ENCODE peak calls at places on chromosomes 13 and 19, in eight cellular contexts. One of them, this sample, is unnamed.
A peak's percentile ranks its signal among the peaks of the same experiment; 100 is the strongest.

GRCh38 chr19:7366701-7367420 is 18.1 kb downstream of the ARHGEF18 start:
- DNase-seq in GM12878: no peak
- DNase-seq in K562: peak; percentile 58
- DNase-seq in HepG2: peak; percentile 16
- DNase-seq in HCT116: peak; percentile 62
- DNase-seq in endothelial cell of umbilical vein: peak; percentile 32
- DNase-seq in A549: peak; percentile 41
- DNase-seq in H1: no peak
- DNase-seq in this sample: peak; percentile 71

GRCh38 chr13:91126806-91127205 is 220.7 kb upstream of the MIR17HG start:
- DNase-seq in endothelial cell of umbilical vein: no peak
- DNase-seq in GM12878: no peak
- DNase-seq in HepG2: no peak
- DNase-seq in K562: no peak
- DNase-seq in HCT116: no peak
- DNase-seq in A549: no peak
- DNase-seq in H1: no peak
- DNase-seq in this sample: no peak

GRCh38 chr19:13920940-13921744 is 15.1 kb downstream of the CC2D1A start:
- DNase-seq in endothelial cell of umbilical vein: peak; percentile 34
- DNase-seq in GM12878: peak; percentile 25
- DNase-seq in HepG2: peak; percentile 57
- DNase-seq in HCT116: peak; percentile 39
- DNase-seq in K562: peak; percentile 80
- DNase-seq in H1: no peak
- DNase-seq in A549: peak; percentile 28
- DNase-seq in this sample: peak; percentile 80

GRCh38 chr19:58428617-58429016 is 11.3 kb downstream of the ZNF132 start:
- DNase-seq in K562: no peak
- DNase-seq in endothelial cell of umbilical vein: no peak
- DNase-seq in A549: no peak
- DNase-seq in GM12878: no peak
- DNase-seq in HepG2: no peak
- DNase-seq in H1: no peak
- DNase-seq in HCT116: no peak
- DNase-seq in this sample: no peak

GRCh38 chr19:13095934-13096890 is 6.4 kb downstream of the LYL1 start:
- DNase-seq in endothelial cell of umbilical vein: peak; percentile 45
- DNase-seq in GM12878: no peak
- DNase-seq in K562: peak; percentile 90
- DNase-seq in A549: peak; percentile 30
- DNase-seq in HepG2: peak; percentile 67
- DNase-seq in HCT116: no peak
- DNase-seq in H1: no peak
- DNase-seq in this sample: peak; percentile 86

GRCh38 chr19:42295831-42296525 is 6.0 kb upstream of the PRR19 start:
- DNase-seq in HCT116: peak; percentile 61
- DNase-seq in A549: peak; percentile 93
- DNase-seq in endothelial cell of umbilical vein: peak; percentile 72
- DNase-seq in H1: peak; percentile 65
- DNase-seq in HepG2: peak; percentile 74
- DNase-seq in GM12878: peak; percentile 41
- DNase-seq in K562: peak; percentile 77
- DNase-seq in this sample: peak; percentile 58

GRCh38 chr13:72126424-72126823 is 259.4 kb upstream of the DACH1 start:
- DNase-seq in HCT116: no peak
- DNase-seq in A549: no peak
- DNase-seq in H1: no peak
- DNase-seq in endothelial cell of umbilical vein: peak; percentile 59
- DNase-seq in HepG2: no peak
- DNase-seq in GM12878: no peak
- DNase-seq in K562: no peak
- DNase-seq in this sample: no peak

GRCh38 chr13:20118268-20119140 is 42.3 kb downstream of the GJA3 start:
- DNase-seq in A549: peak; percentile 21
- DNase-seq in endothelial cell of umbilical vein: peak; percentile 39
- DNase-seq in K562: peak; percentile 72
- DNase-seq in HepG2: no peak
- DNase-seq in GM12878: no peak
- DNase-seq in H1: no peak
- DNase-seq in HCT116: no peak
- DNase-seq in this sample: no peak

GRCh38 chr13:50740052-50740741 is 103.3 kb downstream of the DLEU7 start:
- DNase-seq in endothelial cell of umbilical vein: no peak
- DNase-seq in A549: no peak
- DNase-seq in HepG2: no peak
- DNase-seq in GM12878: no peak
- DNase-seq in H1: no peak
- DNase-seq in K562: no peak
- DNase-seq in HCT116: no peak
- DNase-seq in this sample: no peak

DNA sequence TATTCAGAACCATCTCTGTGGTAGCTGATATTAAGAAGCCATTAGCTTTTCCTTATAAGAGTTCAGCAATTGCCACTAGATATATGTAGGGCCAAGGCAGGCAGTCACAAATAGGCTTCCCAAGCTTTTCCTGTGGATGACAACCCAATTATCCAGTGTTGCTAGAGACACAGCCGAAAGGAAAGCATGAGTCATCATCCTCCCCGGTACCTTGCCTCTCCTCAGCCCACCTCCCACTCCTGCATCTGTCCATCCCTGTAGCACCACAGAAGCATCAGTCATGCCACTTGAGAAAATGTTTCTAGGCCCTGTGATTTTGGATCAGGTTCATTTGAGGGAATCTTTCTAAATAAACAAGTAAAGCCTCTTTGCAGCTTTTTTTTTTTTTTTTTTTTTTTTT is 204.3 kb downstream of the DNAJC15 start:
- DNase-seq in H1: no peak
- DNase-seq in endothelial cell of umbilical vein: peak; percentile 19
- DNase-seq in GM12878: no peak
- DNase-seq in HCT116: no peak
- DNase-seq in K562: no peak
- DNase-seq in A549: no peak
- DNase-seq in HepG2: no peak
- DNase-seq in this sample: no peak
- TF ChIP-seq MAX in H1: no peak
- TF ChIP-seq MAX in endothelial cell of umbilical vein: no peak
- TF ChIP-seq MAX in GM12878: no peak
- TF ChIP-seq MAX in HCT116: no peak
- TF ChIP-seq MAX in K562: no peak
- TF ChIP-seq MAX in A549: no peak
- TF ChIP-seq MAX in HepG2: no peak
- TF ChIP-seq MAX in this sample: no peak

DNA sequence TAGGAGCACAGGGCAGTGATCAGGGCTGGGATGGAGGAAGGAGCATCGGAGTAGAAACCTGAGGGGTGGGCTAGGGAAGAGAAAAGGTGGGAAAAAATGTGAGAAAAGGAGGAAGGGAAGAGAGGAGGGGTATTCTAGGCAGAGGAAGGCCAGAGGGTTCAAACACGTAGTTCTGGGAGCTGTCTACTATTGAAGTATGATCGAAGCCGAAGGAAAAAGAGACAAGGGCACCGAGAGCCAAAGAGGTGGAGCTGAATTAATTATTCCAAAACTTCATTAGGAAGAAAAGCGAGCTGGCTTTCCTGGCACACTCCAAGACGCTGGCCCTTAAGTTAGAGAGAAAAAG is 7.8 kb downstream of the DLL3 start:
- DNase-seq in A549: no peak
- DNase-seq in HCT116: no peak
- DNase-seq in HepG2: no peak
- DNase-seq in endothelial cell of umbilical vein: no peak
- DNase-seq in H1: no peak
- DNase-seq in GM12878: no peak
- DNase-seq in K562: no peak
- DNase-seq in this sample: no peak
- H3K4me3 ChIP-seq in A549: peak overlapping the region; percentile 66
- H3K4me3 ChIP-seq in HCT116: no peak overlapping the region
- H3K4me3 ChIP-seq in HepG2: no peak overlapping the region
- H3K4me3 ChIP-seq in endothelial cell of umbilical vein: no peak overlapping the region
- H3K4me3 ChIP-seq in H1: peak overlapping the region; percentile 74
- H3K4me3 ChIP-seq in GM12878: no peak overlapping the region
- H3K4me3 ChIP-seq in K562: peak overlapping the region; percentile 52
- H3K4me3 ChIP-seq in this sample: no peak overlapping the region

DNA sequence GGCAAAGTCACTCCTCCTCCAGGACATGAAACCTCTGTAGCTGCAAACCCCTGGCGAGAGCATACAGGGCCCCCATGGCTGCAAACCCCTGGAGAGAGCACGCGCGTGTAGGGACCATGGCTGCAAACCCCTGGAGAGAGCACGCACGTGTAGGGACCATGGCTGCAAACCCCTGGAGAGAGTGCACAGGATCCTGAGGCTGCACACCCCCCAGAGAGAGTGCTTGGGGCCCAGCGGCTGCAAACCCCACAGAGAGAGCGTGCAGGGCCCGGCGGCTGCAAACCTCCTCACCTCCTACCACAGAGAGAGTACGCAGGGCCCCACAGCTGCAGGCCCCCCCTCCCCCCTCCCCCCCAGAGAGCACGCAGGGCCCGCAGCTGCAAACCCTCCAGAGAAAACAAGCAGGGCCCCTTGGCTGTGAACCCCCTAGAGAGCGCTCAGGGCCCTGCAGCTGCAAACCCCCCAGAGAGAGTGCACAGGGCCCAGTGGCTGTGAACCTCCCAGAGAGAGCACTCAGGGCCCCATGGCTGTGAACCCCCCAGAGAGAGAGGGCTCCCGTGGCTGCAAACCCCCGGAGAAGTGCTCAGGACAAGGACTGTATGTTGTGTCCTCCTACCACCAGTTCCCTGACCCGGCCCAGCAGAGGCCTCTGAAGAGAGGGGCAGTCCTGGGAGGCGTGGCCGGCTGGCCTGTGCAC is 7.3 kb downstream of the ADPRHL1 start:
- DNase-seq in endothelial cell of umbilical vein: no peak
- DNase-seq in K562: no peak
- DNase-seq in HCT116: no peak
- DNase-seq in A549: no peak
- DNase-seq in H1: no peak
- DNase-seq in HepG2: no peak
- DNase-seq in GM12878: no peak
- DNase-seq in this sample: peak; percentile 96
- TF ChIP-seq POLR2A in endothelial cell of umbilical vein: no peak
- TF ChIP-seq POLR2A in K562: no peak
- TF ChIP-seq POLR2A in HCT116: no peak
- TF ChIP-seq POLR2A in A549: no peak
- TF ChIP-seq POLR2A in H1: no peak
- TF ChIP-seq POLR2A in HepG2: no peak
- TF ChIP-seq POLR2A in GM12878: peak; percentile 51
- TF ChIP-seq POLR2A in this sample: peak; percentile 38

GRCh38 chr19:30227661-30228112 is 144.5 kb upstream of the ZNF536 start:
- DNase-seq in endothelial cell of umbilical vein: peak; percentile 36
- DNase-seq in A549: peak; percentile 89
- DNase-seq in HepG2: peak; percentile 17
- DNase-seq in H1: no peak
- DNase-seq in HCT116: peak; percentile 13
- DNase-seq in GM12878: no peak
- DNase-seq in K562: peak; percentile 71
- DNase-seq in this sample: peak; percentile 58
- TF ChIP-seq MAX in endothelial cell of umbilical vein: no peak
- TF ChIP-seq MAX in A549: no peak
- TF ChIP-seq MAX in HepG2: no peak
- TF ChIP-seq MAX in H1: peak; percentile 53
- TF ChIP-seq MAX in HCT116: no peak
- TF ChIP-seq MAX in GM12878: no peak
- TF ChIP-seq MAX in K562: no peak
- TF ChIP-seq MAX in this sample: no peak

GRCh38 chr13:31742102-31742695 is 2.9 kb downstream of the RXFP2 start:
- DNase-seq in GM12878: peak; percentile 8
- DNase-seq in HCT116: peak; percentile 40
- DNase-seq in H1: peak; percentile 36
- DNase-seq in K562: peak; percentile 53
- DNase-seq in HepG2: peak; percentile 28
- DNase-seq in endothelial cell of umbilical vein: peak; percentile 64
- DNase-seq in A549: peak; percentile 14
- DNase-seq in this sample: peak; percentile 77
- H3K4me3 ChIP-seq in GM12878: no peak overlapping the region
- H3K4me3 ChIP-seq in HCT116: no peak overlapping the region
- H3K4me3 ChIP-seq in H1: no peak overlapping the region
- H3K4me3 ChIP-seq in K562: no peak overlapping the region
- H3K4me3 ChIP-seq in HepG2: no peak overlapping the region
- H3K4me3 ChIP-seq in endothelial cell of umbilical vein: no peak overlapping the region
- H3K4me3 ChIP-seq in A549: no peak overlapping the region
- H3K4me3 ChIP-seq in this sample: no peak overlapping the region

DNA sequence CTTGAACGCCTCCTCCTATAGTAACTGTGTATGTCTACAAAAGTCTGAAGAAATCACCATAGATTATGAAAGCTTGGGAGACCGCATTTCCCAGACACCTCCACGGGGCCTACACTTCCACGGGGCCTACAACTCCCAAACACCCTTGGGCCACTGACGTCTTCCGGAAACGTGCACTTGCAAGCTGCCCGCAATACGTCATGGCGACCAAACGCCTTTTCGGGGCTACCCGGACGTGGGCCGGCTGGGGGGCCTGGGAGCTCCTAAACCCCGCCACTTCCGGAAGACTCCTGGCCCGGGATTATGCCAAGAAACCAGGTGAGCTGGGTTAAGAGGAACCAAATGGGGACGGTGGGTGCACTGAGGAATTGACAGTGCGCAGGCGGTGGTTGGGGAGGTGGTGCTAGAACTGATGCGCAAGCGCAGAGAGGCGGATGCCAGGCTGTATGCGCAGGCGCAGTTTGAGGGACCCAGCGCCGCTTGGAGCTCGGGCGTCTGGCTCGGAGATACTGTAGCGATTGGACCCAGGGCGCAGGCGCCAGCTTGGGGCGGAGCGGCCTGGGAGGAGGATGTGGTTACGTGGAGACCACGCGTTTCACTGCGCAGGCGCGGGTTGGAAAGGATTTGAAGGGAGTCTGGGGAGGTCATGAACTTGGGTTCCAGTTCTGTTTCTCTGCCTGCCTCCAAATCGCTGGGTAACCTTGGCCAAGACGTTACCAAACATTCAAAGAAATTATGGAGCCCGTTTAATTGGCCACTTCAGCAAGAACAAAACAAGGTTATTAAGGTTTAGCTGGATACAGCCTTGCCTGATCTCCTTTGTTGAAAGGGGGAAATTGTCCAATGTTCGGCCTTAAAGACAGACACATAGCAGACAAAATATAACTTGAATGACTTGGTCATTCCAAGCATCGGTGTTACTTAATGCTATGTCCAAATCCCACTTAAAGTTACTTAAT is at the start of gene MRPL54:
- DNase-seq in H1: peak; percentile 96
- DNase-seq in HCT116: peak; percentile 98
- DNase-seq in endothelial cell of umbilical vein: peak; percentile 100
- DNase-seq in HepG2: peak; percentile 97
- DNase-seq in K562: peak; percentile 99
- DNase-seq in A549: peak; percentile 94
- DNase-seq in GM12878: peak; percentile 97
- DNase-seq in this sample: peak; percentile 97
- TF ChIP-seq POLR2A in H1: peak; percentile 90
- TF ChIP-seq POLR2A in HCT116: peak; percentile 67
- TF ChIP-seq POLR2A in endothelial cell of umbilical vein: peak; percentile 74
- TF ChIP-seq POLR2A in HepG2: peak; percentile 95
- TF ChIP-seq POLR2A in K562: peak; percentile 97
- TF ChIP-seq POLR2A in A549: peak; percentile 52
- TF ChIP-seq POLR2A in GM12878: peak; percentile 97
- TF ChIP-seq POLR2A in this sample: peak; percentile 85

This sample was measured in NB4.